ENCODE peak calls at places on chromosomes 13 and 19, in five cellular contexts. E is AG10803; M is HT1080; B is stimulated activated CD8-positive, alpha-beta memory T cell treated with anti-CD3 and anti-CD28 coated beads, Interleukin-2, amount 100 ng/mL, for 1 hour; G is NCI-H345. U is an unnamed sample.

GRCh38 chr13:91196958-91197357 is 150.5 kb upstream of the MIR17HG start:
- DNase-seq in G (no peak), M (no peak), B (no peak), E (no peak), U (no peak)

GRCh38 chr19:11504502-11505031 is 1.1 kb downstream of the ZNF653 start:
- DNase-seq in M (no peak), E (no peak), G (no peak), B (no peak), U (no peak)

GRCh38 chr19:15137777-15138176 is 30.6 kb downstream of the SYDE1 start:
- DNase-seq in B (no peak), E (peak), G (no peak), M (peak), U (no peak)

GRCh38 chr13:94182185-94182761 is 297.2 kb downstream of the DCT start:
- DNase-seq in M (no peak), B (no peak), G (no peak), E (no peak), U (no peak)

GRCh38 chr19:4007836-4008539 is 452 bp downstream of the PIAS4 start:
- DNase-seq in E (no peak), M (no peak), G (peak), B (no peak), U (no peak)

GRCh38 chr13:51154029-51154555 is 43.0 kb upstream of the C13orf42 start:
- DNase-seq in B (no peak), M (peak), G (no peak), E (peak), U (no peak)

GRCh38 chr19:14410054-14410774 is 8.9 kb downstream of the DDX39A start:
- DNase-seq in M (no peak), G (no peak), B (no peak), E (no peak), U (no peak)

GRCh38 chr13:51370116-51370515 is 30.6 kb downstream of the SERPINE3 start:
- DNase-seq in E (peak), M (no peak), B (no peak), G (no peak), U (no peak)

GRCh38 chr13:30157616-30157993 is 149.7 kb downstream of the KATNAL1 start:
- DNase-seq in G (no peak), E (no peak), M (no peak), B (no peak), U (no peak)

GRCh38 chr19:18756896-18757295 is 34.2 kb downstream of the COMP start:
- DNase-seq in G (peak), E (no peak), M (no peak), B (no peak), U (no peak)